ENCODE peak calls at places on chromosomes 1 and 21, in four cellular contexts. T is gastrocnemius medialis, A is PC-3, B is colonic mucosa. M is an unnamed sample.

GRCh38 chr21:40507978-40508377 is 339.0 kb downstream of the DSCAM start:
- DNase-seq in T (no peak), A (peak; percentile 87), B (no peak), M (no peak)

GRCh38 chr1:91015794-91016550 is 5.9 kb downstream of the ZNF644 start:
- DNase-seq in T (no peak), A (peak; percentile 97), B (no peak), M (no peak)

GRCh38 chr1:209651148-209651547 is 1.1 kb downstream of the LAMB3 start:
- DNase-seq in T (no peak), A (peak; percentile 95), B (peak; percentile 91), M (peak; percentile 88)

GRCh38 chr1:168263130-168263529 is 17.5 kb upstream of the TBX19 start:
- DNase-seq in T (no peak), A (no peak), B (no peak), M (no peak)

GRCh38 chr1:198465201-198466144 is 75.0 kb downstream of the ATP6V1G3 start:
- DNase-seq in T (no peak), A (peak; percentile 74), B (no peak), M (peak; percentile 4)

GRCh38 chr1:91685994-91686393 is 185.3 kb downstream of the CDC7 start:
- DNase-seq in T (no peak), A (peak; percentile 79), B (no peak), M (no peak)

GRCh38 chr1:15847893-15848142 is 311 bp downstream of the SPEN start:
- DNase-seq in T (no peak), A (no peak), B (no peak), M (no peak)

GRCh38 chr21:30186242-30186641 is 19.6 kb upstream of the CLDN17 start:
- DNase-seq in T (no peak), A (no peak), B (peak; percentile 36), M (no peak)

GRCh38 chr21:38993561-38993960 is 187.8 kb downstream of the ETS2 start:
- DNase-seq in T (no peak), A (peak; percentile 94), B (peak; percentile 52), M (peak; percentile 57)

GRCh38 chr1:52914463-52914862 is 7.1 kb downstream of the ECHDC2 start:
- DNase-seq in T (no peak), A (no peak), B (no peak), M (no peak)

GRCh38 chr1:226370144-226370923 is 37.6 kb downstream of the PARP1 start:
- DNase-seq in T (no peak), A (no peak), B (no peak), M (no peak)

GRCh38 chr1:115976900-115977480 is 677 bp downstream of the SLC22A15 start:
- DNase-seq in T (no peak), A (peak; percentile 19), B (no peak), M (no peak)

GRCh38 chr1:41380195-41380594 is 19.0 kb downstream of the FOXO6 start:
- DNase-seq in T (no peak), A (no peak), B (no peak), M (no peak)

GRCh38 chr1:234973426-234974250 is 155.0 kb downstream of the TOMM20 start:
- DNase-seq in T (peak; percentile 81), A (no peak), B (no peak), M (no peak)

GRCh38 chr1:185886671-185887070 is 152.5 kb downstream of the HMCN1 start:
- DNase-seq in T (no peak), A (no peak), B (no peak), M (no peak)

GRCh38 chr1:210222288-210223006 is 10.1 kb upstream of the SERTAD4 start:
- DNase-seq in T (no peak), A (peak; percentile 74), B (peak; percentile 70), M (peak; percentile 69)

GRCh38 chr1:161069201-161069685 is 448 bp downstream of the ARHGAP30 start:
- DNase-seq in T (no peak), A (no peak), B (no peak), M (no peak)

GRCh38 chr1:238653693-238654321 is 732.6 kb upstream of the CHRM3 start:
- DNase-seq in T (no peak), A (peak; percentile 63), B (no peak), M (no peak)

GRCh38 chr1:51642739-51643142 is 25.8 kb downstream of the OSBPL9 start:
- DNase-seq in T (no peak), A (no peak), B (no peak), M (no peak)

GRCh38 chr1:151165281-151165737 is 393 bp downstream of the LYSMD1 start:
- DNase-seq in T (peak; percentile 45), A (peak; percentile 21), B (peak; percentile 53), M (peak; percentile 48)

GRCh38 chr1:215568287-215568692 is 1.2 kb downstream of the KCTD3 start:
- DNase-seq in T (peak; percentile 30), A (peak; percentile 61), B (peak; percentile 34), M (no peak)

GRCh38 chr1:175530981-175531380 is 212.4 kb downstream of the TNR start:
- DNase-seq in T (no peak), A (no peak), B (no peak), M (no peak)

GRCh38 chr1:25795955-25796806 is 3.8 kb upstream of the SELENON start:
- DNase-seq in T (peak; percentile 78), A (peak; percentile 16), B (no peak), M (no peak)

GRCh38 chr1:6410248-6410893 is 9.3 kb downstream of the HES2 start:
- DNase-seq in T (no peak), A (no peak), B (no peak), M (no peak)

GRCh38 chr1:179794669-179795068 is 51.6 kb downstream of the FAM163A start:
- DNase-seq in T (no peak), A (no peak), B (no peak), M (no peak)

GRCh38 chr21:39518055-39518844 is 66.5 kb downstream of the SH3BGR start:
- DNase-seq in T (no peak), A (peak; percentile 82), B (peak; percentile 60), M (peak; percentile 42)

GRCh38 chr1:112092656-112093371 is 103.3 kb upstream of the KCND3 start:
- DNase-seq in T (no peak), A (no peak), B (no peak), M (no peak)

GRCh38 chr1:117928881-117929339 is 511 bp downstream of the GDAP2 start:
- DNase-seq in T (peak; percentile 36), A (peak; percentile 68), B (peak; percentile 72), M (peak; percentile 74)

DNA sequence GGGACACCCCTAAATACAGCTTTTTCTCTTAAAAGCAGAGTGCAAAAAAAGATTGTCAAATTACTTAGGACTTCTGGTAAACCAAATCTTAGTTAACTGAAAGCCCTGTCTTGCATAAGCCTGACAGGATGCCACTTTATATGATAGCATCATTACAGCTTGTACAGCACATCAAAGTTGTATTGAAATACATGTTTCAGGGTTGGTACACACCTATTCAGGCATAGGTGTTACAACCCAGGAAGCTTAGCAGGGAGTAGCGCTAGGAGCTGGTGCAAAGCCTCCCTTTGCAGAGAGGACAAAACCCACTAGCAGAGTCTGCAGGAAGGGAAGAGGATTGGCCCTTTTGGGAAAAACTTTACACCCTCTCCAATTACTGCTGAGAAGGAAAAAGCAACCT is 258.9 kb upstream of the SGIP1 start:
- DNase-seq in T (no peak), A (no peak), B (no peak), M (no peak)
- H3K4me1 ChIP-seq in T (peaks cover 45% of the 10 kb centered on the region), A (peaks cover 28% of the 10 kb centered on the region), B (peaks cover 5% of the 10 kb centered on the region), M (peaks cover 6% of the 10 kb centered on the region)

GRCh38 chr1:172005856-172006255 is 164.6 kb downstream of the DNM3 start:
- DNase-seq in T (no peak), A (peak; percentile 78), B (no peak), M (no peak)

GRCh38 chr1:172002725-172003345 is 161.5 kb downstream of the DNM3 start:
- DNase-seq in T (no peak), A (peak; percentile 94), B (peak; percentile 33), M (no peak)

GRCh38 chr1:172003766-172004530 is 162.7 kb downstream of the DNM3 start:
- DNase-seq in T (no peak), A (peak; percentile 87), B (no peak), M (no peak)

GRCh38 chr1:172004671-172005070 is 163.4 kb downstream of the DNM3 start:
- DNase-seq in T (no peak), A (no peak), B (no peak), M (no peak)

DNA sequence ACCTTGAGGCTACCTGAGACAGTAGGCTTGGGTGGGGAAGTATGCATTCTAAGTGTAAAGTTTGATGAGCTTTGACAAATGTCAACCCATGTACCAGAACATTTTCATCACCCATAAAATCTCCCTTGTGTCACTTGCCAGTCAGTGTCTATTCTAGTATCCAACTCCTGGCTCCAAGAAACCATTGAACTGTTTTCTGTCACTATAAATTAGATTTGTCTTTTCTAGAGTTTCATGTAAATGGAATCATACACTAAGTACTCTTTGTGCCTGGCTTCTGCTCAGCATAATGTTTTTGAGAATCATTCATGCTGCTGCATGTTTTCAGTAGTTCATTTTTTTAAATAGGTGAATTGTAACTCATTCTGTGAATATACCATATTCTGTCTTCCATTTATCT is 165.4 kb downstream of the DNM3 start:
- DNase-seq in T (no peak), A (no peak), B (no peak), M (no peak)
- H3K9me3 ChIP-seq in T (no peaks in the 10 kb centered on the region), A (peaks cover 20% of the 10 kb centered on the region), B (no peaks in the 10 kb centered on the region), M (peaks cover 7% of the 10 kb centered on the region)

GRCh38 chr21:42146821-42147220 is 72.1 kb upstream of the ABCG1 start:
- DNase-seq in T (no peak), A (no peak), B (no peak), M (peak; percentile 44)

GRCh38 chr21:42148097-42148496 is 70.8 kb upstream of the ABCG1 start:
- DNase-seq in T (no peak), A (no peak), B (no peak), M (no peak)

GRCh38 chr21:42148584-42148983 is 70.4 kb upstream of the ABCG1 start:
- DNase-seq in T (no peak), A (no peak), B (no peak), M (no peak)

GRCh38 chr21:42146251-42146805 is 72.6 kb upstream of the ABCG1 start:
- DNase-seq in T (no peak), A (no peak), B (no peak), M (no peak)

DNA sequence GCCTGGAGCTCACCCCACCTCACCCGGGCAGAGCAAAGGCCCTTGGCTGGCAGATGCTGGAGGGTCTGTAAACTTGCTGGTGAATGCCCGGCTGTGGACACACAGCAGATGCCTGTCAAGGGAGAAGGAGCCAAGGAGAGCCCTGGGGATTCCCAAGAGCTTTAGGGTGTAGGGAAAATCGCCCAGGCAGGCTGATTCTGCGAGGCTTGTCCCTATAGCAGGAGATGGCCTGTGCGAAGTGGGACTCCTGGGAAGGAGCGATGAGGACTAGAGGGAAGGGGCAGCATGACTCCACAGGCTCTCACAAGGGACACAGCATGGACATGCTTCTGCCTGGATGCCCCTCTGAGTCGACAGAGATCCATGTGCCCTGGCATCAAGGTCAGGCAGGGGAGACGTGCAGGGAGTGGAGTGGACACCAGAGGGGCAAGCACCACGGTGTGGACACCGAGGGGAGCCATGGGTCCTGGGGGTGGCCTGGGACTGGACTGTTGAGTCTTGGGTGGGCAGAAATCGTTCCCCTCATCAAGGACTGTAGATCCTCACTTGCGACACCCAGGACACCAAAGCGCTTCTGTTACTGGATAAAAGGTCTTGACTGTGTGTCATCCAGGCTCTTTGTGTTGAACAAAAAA is 71.4 kb upstream of the ABCG1 start:
- DNase-seq in T (no peak), A (no peak), B (no peak), M (no peak)
- H3K36me3 ChIP-seq in T (no peaks in the 10 kb centered on the region), A (no peaks in the 10 kb centered on the region), B (no peaks in the 10 kb centered on the region), M (no peaks in the 10 kb centered on the region)

GRCh38 chr1:204081791-204082513 is 9.0 kb downstream of the SOX13 start:
- DNase-seq in T (no peak), A (no peak), B (no peak), M (no peak)

GRCh38 chr1:204077979-204078696 is 5.2 kb downstream of the SOX13 start:
- DNase-seq in T (no peak), A (no peak), B (no peak), M (no peak)

GRCh38 chr1:204081156-204081790 is 8.4 kb downstream of the SOX13 start:
- DNase-seq in T (no peak), A (no peak), B (no peak), M (no peak)

GRCh38 chr1:204079608-204079999 is 6.7 kb downstream of the SOX13 start:
- DNase-seq in T (no peak), A (no peak), B (no peak), M (no peak)

GRCh38 chr1:204080163-204080903 is 7.4 kb downstream of the SOX13 start:
- DNase-seq in T (peak; percentile 60), A (peak; percentile 96), B (peak; percentile 89), M (peak; percentile 89)
- H3K4me1 ChIP-seq in T (peaks cover 84% of the 10 kb centered on the region), A (peaks cover 75% of the 10 kb centered on the region), B (peaks cover 9% of the 10 kb centered on the region), M (peaks cover 35% of the 10 kb centered on the region)

M was measured in mucosa of descending colon.